ENCODE peak calls at places on chromosome 13, in ten cellular contexts. K, H, F, I, W, Y, U, E, A and X are unnamed samples.

GRCh38 chr13:100089633-100090032 is 740 bp downstream of the PCCA start:
- DNase-seq in K (no peak), H (peak; percentile 41), F (no peak), I (no peak), W (no peak), Y (no peak), U (no peak), E (peak; percentile 9), A (no peak), X (no peak)

GRCh38 chr13:107964356-107964755 is 251.0 kb downstream of the LIG4 start:
- DNase-seq in K (no peak), H (no peak), F (no peak), I (no peak), W (no peak), Y (no peak), U (no peak), E (no peak), A (no peak), X (peak; percentile 58)

GRCh38 chr13:48412881-48413351 is at the start of gene LPAR6:
- DNase-seq in K (peak; percentile 42), H (peak; percentile 62), F (no peak), I (no peak), W (no peak), Y (no peak), U (peak; percentile 37), E (peak; percentile 9), A (no peak), X (no peak)

GRCh38 chr13:99991013-99991805 is 9.6 kb downstream of the ZIC2 start:
- DNase-seq in K (no peak), H (no peak), F (no peak), I (no peak), W (peak; percentile 82), Y (no peak), U (no peak), E (no peak), A (no peak), X (no peak)

GRCh38 chr13:20141238-20142018 is 19.4 kb downstream of the GJA3 start:
- DNase-seq in K (no peak), H (no peak), F (no peak), I (no peak), W (no peak), Y (no peak), U (no peak), E (no peak), A (no peak), X (no peak)

GRCh38 chr13:40398060-40398459 is 268.4 kb downstream of the FOXO1 start:
- DNase-seq in K (no peak), H (no peak), F (no peak), I (no peak), W (no peak), Y (no peak), U (no peak), E (peak; percentile 38), A (no peak), X (no peak)

GRCh38 chr13:25939961-25940687 is 111.7 kb downstream of the SHISA2 start:
- DNase-seq in K (no peak), H (no peak), F (no peak), I (no peak), W (no peak), Y (no peak), U (no peak), E (no peak), A (no peak), X (no peak)

GRCh38 chr13:102045713-102046112 is 356.1 kb downstream of the FGF14 start:
- DNase-seq in K (no peak), H (no peak), F (no peak), I (no peak), W (no peak), Y (no peak), U (no peak), E (no peak), A (no peak), X (no peak)

GRCh38 chr13:62629618-62630017 is 1214.0 kb upstream of the PCDH20 start:
- DNase-seq in K (no peak), H (peak; percentile 47), F (no peak), I (no peak), W (no peak), Y (no peak), U (no peak), E (no peak), A (no peak), X (no peak)

GRCh38 chr13:65724261-65724660 is 1505.9 kb downstream of the PCDH9 start:
- DNase-seq in K (peak; percentile 71), H (no peak), F (no peak), I (no peak), W (no peak), Y (no peak), U (no peak), E (no peak), A (no peak), X (no peak)

GRCh38 chr13:39538826-39539555 is 64.0 kb downstream of the LHFPL6 start:
- DNase-seq in K (peak; percentile 40), H (no peak), F (peak; percentile 38), I (no peak), W (no peak), Y (no peak), U (no peak), E (peak; percentile 19), A (no peak), X (no peak)

GRCh38 chr13:85896516-85897450 is 97.6 kb upstream of the SLITRK6 start:
- DNase-seq in K (no peak), H (no peak), F (no peak), I (no peak), W (no peak), Y (no peak), U (no peak), E (no peak), A (no peak), X (no peak)

GRCh38 chr13:65497265-65497664 is 1732.9 kb downstream of the PCDH9 start:
- DNase-seq in K (peak; percentile 38), H (no peak), F (peak; percentile 15), I (no peak), W (no peak), Y (no peak), U (no peak), E (peak; percentile 63), A (no peak), X (no peak)

GRCh38 chr13:75544681-75545333 is 4.8 kb upstream of the UCHL3 start:
- DNase-seq in K (peak; percentile 62), H (no peak), F (peak; percentile 95), I (no peak), W (no peak), Y (no peak), U (no peak), E (peak; percentile 89), A (no peak), X (no peak)

GRCh38 chr13:97133955-97134354 is 88.2 kb upstream of the MBNL2 start:
- DNase-seq in K (no peak), H (no peak), F (no peak), I (no peak), W (no peak), Y (no peak), U (no peak), E (peak; percentile 34), A (no peak), X (no peak)

DNA sequence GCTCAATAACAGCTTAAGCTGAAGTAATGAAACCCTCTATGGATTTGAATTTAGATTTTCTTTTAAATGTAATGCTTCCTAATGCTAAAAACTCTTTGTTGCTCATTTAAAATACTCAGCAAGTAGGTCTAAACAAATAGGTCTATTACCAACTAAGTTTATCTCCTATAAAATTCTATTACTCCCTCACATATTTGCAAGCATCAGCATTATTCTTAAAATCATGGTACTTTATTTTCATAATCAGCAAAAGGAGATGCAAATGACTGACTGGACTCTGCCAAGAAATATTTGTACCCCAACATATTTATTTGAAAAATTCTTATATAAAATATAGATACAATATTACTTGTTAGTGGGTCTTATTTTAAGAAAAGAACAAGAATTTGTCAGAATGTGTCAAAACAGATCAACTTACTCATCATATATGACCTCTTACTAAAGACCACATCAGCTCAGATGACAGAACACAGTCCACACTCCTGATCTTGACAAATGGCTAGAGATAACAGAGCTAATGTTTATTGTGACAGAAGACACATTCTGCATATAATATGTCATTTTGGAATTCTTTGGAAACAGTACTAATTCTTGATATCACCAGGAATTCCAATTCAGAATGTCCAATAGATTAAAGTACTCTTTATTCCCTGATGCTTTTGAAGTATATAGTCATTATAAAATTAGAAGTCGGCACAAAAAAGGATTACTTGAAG is 704.6 kb upstream of the PCDH9 start:
- DNase-seq in K (no peak), H (no peak), F (no peak), I (no peak), W (no peak), Y (no peak), U (no peak), E (no peak), A (no peak), X (no peak)
- H3K4me3 ChIP-seq in K (no peak overlapping the region), H (no peak overlapping the region), F (no peak overlapping the region), I (no peak overlapping the region), W (no peak overlapping the region), Y (no peak overlapping the region), U (no peak overlapping the region), E (no peak overlapping the region), A (no peak overlapping the region), X (no peak overlapping the region)

DNA sequence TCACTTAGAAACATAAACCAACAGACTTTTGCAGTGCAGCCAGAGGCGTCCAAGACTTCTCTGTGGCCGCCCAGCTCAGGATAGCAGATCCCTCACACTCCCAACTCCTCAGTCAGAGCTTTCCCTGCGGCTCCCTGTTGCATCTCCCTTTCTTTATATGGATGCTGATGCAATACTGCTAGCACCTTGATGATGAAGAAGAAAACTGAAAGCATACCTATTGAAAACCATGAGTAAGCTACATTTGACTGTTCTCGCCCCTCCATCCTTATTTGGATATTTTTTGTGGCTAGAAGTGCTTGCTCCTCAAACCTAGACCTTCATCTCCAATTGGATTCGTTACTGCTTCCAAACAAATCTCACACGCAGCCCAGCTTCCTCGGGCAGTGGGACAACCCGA is 57.3 kb upstream of the UBL3 start:
- DNase-seq in K (no peak), H (no peak), F (no peak), I (no peak), W (no peak), Y (no peak), U (no peak), E (no peak), A (no peak), X (no peak)
- H3K27ac ChIP-seq in K (no peak overlapping the region), H (no peak overlapping the region), F (no peak overlapping the region), I (no peak overlapping the region), W (no peak overlapping the region), Y (no peak overlapping the region), U (no peak overlapping the region), E (no peak overlapping the region), A (no peak overlapping the region), X (no peak overlapping the region)

GRCh38 chr13:57629391-57629804 is 2.1 kb upstream of the PCDH17 start:
- DNase-seq in K (no peak), H (no peak), F (no peak), I (no peak), W (no peak), Y (no peak), U (no peak), E (no peak), A (no peak), X (peak; percentile 45)
- H3K27me3 ChIP-seq in K (peaks cover 30% of the 10 kb centered on the region), H (peaks cover 8% of the 10 kb centered on the region), F (peaks cover 37% of the 10 kb centered on the region), I (peaks cover 20% of the 10 kb centered on the region), W (peaks cover 29% of the 10 kb centered on the region), Y (peaks cover 15% of the 10 kb centered on the region), U (peaks cover 24% of the 10 kb centered on the region), E (peaks cover 11% of the 10 kb centered on the region), A (peaks cover 10% of the 10 kb centered on the region), X (no peaks in the 10 kb centered on the region)

DNA sequence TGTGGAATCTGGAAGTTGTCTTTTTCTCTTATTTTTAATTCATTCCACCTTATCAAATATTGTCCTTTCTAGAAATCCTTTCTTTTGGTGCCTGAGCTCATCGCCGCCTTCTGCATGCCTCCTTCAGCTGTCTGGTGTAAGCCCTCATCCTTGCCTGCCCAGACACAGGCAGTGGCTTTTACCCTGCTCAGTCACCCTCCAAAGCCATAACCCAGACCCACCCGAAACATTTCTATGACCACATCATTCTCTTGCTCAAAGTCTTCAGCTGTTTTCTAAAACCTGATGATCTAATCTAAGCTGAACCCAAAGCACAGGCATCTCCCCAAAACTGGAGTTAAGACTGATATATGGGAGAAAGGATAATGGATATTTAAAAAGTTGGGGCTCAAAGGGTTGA is 753.7 kb upstream of the SGCG start:
- DNase-seq in K (no peak), H (no peak), F (no peak), I (no peak), W (no peak), Y (no peak), U (no peak), E (no peak), A (no peak), X (no peak)
- H3K4me3 ChIP-seq in K (no peak overlapping the region), H (no peak overlapping the region), F (no peak overlapping the region), I (no peak overlapping the region), W (no peak overlapping the region), Y (no peak overlapping the region), U (no peak overlapping the region), E (no peak overlapping the region), A (no peak overlapping the region), X (no peak overlapping the region)